ENCODE peak calls at places on chromosomes 13 and 19, in eight cellular contexts. E is NCI-H82; F is naive B cell; H is stimulated activated CD4-positive, alpha-beta T cell treated with anti-CD3 and anti-CD28 coated beads, Interleukin-1b, Interleukin-23, amount 100 ng/mL, for 24 hours; S is ELR; P is colonic mucosa; A is activated T-cell treated with anti-CD3 and anti-CD28 coated beads for 24 hours; R is GM12892. K is an unnamed sample.

GRCh38 chr13:110980921-110981320 is 66.1 kb upstream of the ANKRD10 start:
- DNase-seq in R (no peak), E (no peak), P (no peak), H (no peak), S (no peak), F (no peak), A (no peak), K (no peak)

GRCh38 chr13:56189439-56189838 is 951.3 kb upstream of the PRR20A start:
- DNase-seq in E (no peak), H (no peak), R (no peak), P (no peak), A (no peak), S (no peak), F (no peak), K (peak; percentile 76)

GRCh38 chr19:4604912-4605311 is 34.4 kb upstream of the TNFAIP8L1 start:
- DNase-seq in H (no peak), P (no peak), E (no peak), A (no peak), S (no peak), R (no peak), F (no peak), K (no peak)

GRCh38 chr13:25948910-25949309 is 102.9 kb downstream of the SHISA2 start:
- DNase-seq in R (no peak), E (no peak), F (no peak), A (no peak), H (no peak), P (no peak), S (no peak), K (no peak)

GRCh38 chr19:42563352-42564210 is 31.1 kb downstream of the CEACAM8 start:
- DNase-seq in F (peak; percentile 36), E (peak; percentile 62), P (peak; percentile 40), R (no peak), S (peak; percentile 61), A (no peak), H (no peak), K (peak; percentile 67)

GRCh38 chr19:6415592-6416190 is 8.9 kb downstream of the KHSRP start:
- DNase-seq in S (no peak), E (no peak), R (no peak), F (no peak), H (no peak), A (no peak), P (no peak), K (no peak)

GRCh38 chr19:44585371-44586141 is 27.8 kb upstream of the IGSF23 start:
- DNase-seq in P (no peak), A (no peak), F (no peak), E (no peak), S (peak; percentile 52), H (no peak), R (no peak), K (peak; percentile 8)

GRCh38 chr19:36528921-36529518 is 949 bp upstream of the ZNF260 start:
- DNase-seq in S (peak; percentile 13), E (peak; percentile 75), P (no peak), R (peak; percentile 29), F (no peak), H (no peak), A (no peak), K (no peak)

GRCh38 chr19:4199699-4200293 is 17.3 kb downstream of the ANKRD24 start:
- DNase-seq in R (no peak), A (no peak), F (no peak), P (no peak), H (no peak), E (no peak), S (no peak), K (peak; percentile 46)

GRCh38 chr19:3034194-3034844 is 5.2 kb upstream of the TLE2 start:
- DNase-seq in A (no peak), H (no peak), R (no peak), E (no peak), S (no peak), F (no peak), P (no peak), K (no peak)

GRCh38 chr19:13002389-13002898 is 7.2 kb downstream of the NFIX start:
- DNase-seq in P (no peak), S (no peak), F (no peak), A (no peak), E (no peak), H (no peak), R (no peak), K (peak; percentile 35)

GRCh38 chr13:94917814-94918213 is 205.5 kb upstream of the SOX21 start:
- DNase-seq in R (no peak), P (no peak), F (no peak), A (no peak), H (no peak), E (no peak), S (no peak), K (no peak)

GRCh38 chr13:25372275-25373081 is 704 bp downstream of the ATP8A2 start:
- DNase-seq in F (no peak), A (no peak), P (no peak), E (peak; percentile 53), H (no peak), R (no peak), S (no peak), K (peak; percentile 28)

GRCh38 chr19:52936958-52937334 is 13.7 kb upstream of the ZNF888 start:
- DNase-seq in A (no peak), P (peak; percentile 45), H (no peak), R (no peak), E (no peak), S (no peak), F (no peak), K (no peak)

GRCh38 chr13:42038661-42039456 is 9.6 kb upstream of the DGKH start:
- DNase-seq in S (peak; percentile 10), R (no peak), H (no peak), E (no peak), P (no peak), F (no peak), A (no peak), K (no peak)

GRCh38 chr13:103812966-103813365 is 746.7 kb upstream of the SLC10A2 start:
- DNase-seq in S (no peak), A (no peak), P (no peak), E (no peak), H (no peak), F (no peak), R (no peak), K (no peak)

GRCh38 chr13:113585828-113586355 is 1.3 kb downstream of the TFDP1 start:
- DNase-seq in R (no peak), S (no peak), H (no peak), F (no peak), P (peak; percentile 16), E (no peak), A (no peak), K (peak; percentile 29)

GRCh38 chr19:30783212-30783611 is 411.0 kb downstream of the ZNF536 start:
- DNase-seq in F (no peak), R (no peak), A (no peak), S (no peak), P (no peak), H (no peak), E (no peak), K (no peak)

GRCh38 chr19:54521860-54522513 is 19.4 kb downstream of the LAIR2 start:
- DNase-seq in P (no peak), A (no peak), F (no peak), E (no peak), H (no peak), R (no peak), S (no peak), K (no peak)

GRCh38 chr19:6223461-6224307 is 56.1 kb downstream of the MLLT1 start:
- DNase-seq in E (no peak), S (no peak), P (no peak), R (no peak), F (no peak), A (no peak), H (no peak), K (no peak)

GRCh38 chr19:32902448-32902847 is 32.9 kb upstream of the SLC7A9 start:
- DNase-seq in A (no peak), R (no peak), P (peak; percentile 74), E (no peak), F (no peak), S (no peak), H (no peak), K (no peak)

GRCh38 chr13:32940601-32941000 is 75.6 kb upstream of the KL start:
- DNase-seq in E (peak; percentile 55), A (no peak), H (no peak), R (no peak), P (no peak), S (no peak), F (no peak), K (peak; percentile 47)

GRCh38 chr13:33764716-33765115 is 53.2 kb upstream of the RFC3 start:
- DNase-seq in H (no peak), A (no peak), P (no peak), R (no peak), F (no peak), S (no peak), E (no peak), K (peak; percentile 89)

GRCh38 chr19:55959996-55960675 is 12.5 kb downstream of the NLRP8 start:
- DNase-seq in E (no peak), H (no peak), P (no peak), R (no peak), F (no peak), S (peak; percentile 7), A (no peak), K (no peak)

GRCh38 chr13:86554066-86554465 is 754.8 kb upstream of the SLITRK6 start:
- DNase-seq in P (no peak), A (no peak), R (no peak), S (no peak), F (no peak), E (no peak), H (no peak), K (no peak)

GRCh38 chr19:47093841-47094240 is 19.7 kb downstream of the ZC3H4 start:
- DNase-seq in F (no peak), R (no peak), S (no peak), A (peak; percentile 16), H (no peak), P (no peak), E (no peak), K (no peak)

GRCh38 chr13:32045963-32046785 is 14.6 kb downstream of the FRY start:
- DNase-seq in F (peak; percentile 10), A (no peak), H (no peak), S (no peak), E (no peak), R (no peak), P (peak; percentile 40), K (peak; percentile 57)

GRCh38 chr19:40858109-40858508 is 7.9 kb upstream of the CYP2A6 start:
- DNase-seq in H (no peak), P (no peak), E (no peak), S (no peak), F (no peak), A (no peak), R (no peak), K (no peak)

GRCh38 chr13:99468971-99469545 is 32.2 kb upstream of the TM9SF2 start:
- DNase-seq in A (no peak), S (no peak), R (no peak), P (no peak), E (peak; percentile 85), F (no peak), H (no peak), K (peak; percentile 92)

GRCh38 chr13:53142301-53142700 is 113.7 kb downstream of the OLFM4 start:
- DNase-seq in R (no peak), A (no peak), E (no peak), H (no peak), F (no peak), S (no peak), P (no peak), K (no peak)